ENCODE peak calls at places on chromosomes 5 and 9, in eight cellular contexts. I is ovary, G is epithelial cell of proximal tubule, Y is progenitor cell of endocrine pancreas, A is AG10803, B is fibroblast of mammary gland, R is foreskin fibroblast, V is neural progenitor cell. Z is an unnamed sample.

GRCh38 chr5:179801304-179802206 is 5.1 kb downstream of the MGAT4B start:
- DNase-seq in I (peak), A (peak), B (peak), V (peak), R (peak), G (no peak), Y (peak), Z (peak)

GRCh38 chr5:98836175-98836574 is 62.7 kb downstream of the RGMB start:
- DNase-seq in G (no peak), V (no peak), Y (no peak), A (no peak), B (no peak), I (no peak), R (no peak), Z (no peak)

GRCh38 chr5:168198359-168198758 is 93.1 kb upstream of the WWC1 start:
- DNase-seq in V (no peak), G (no peak), A (no peak), I (no peak), B (no peak), R (no peak), Y (no peak), Z (no peak)

GRCh38 chr9:137015976-137016375 is 12.1 kb downstream of the ABCA2 start:
- DNase-seq in V (no peak), R (no peak), A (no peak), Y (no peak), B (no peak), I (no peak), G (no peak), Z (no peak)

GRCh38 chr9:35845824-35846771 is 17.1 kb downstream of the TMEM8B start:
- DNase-seq in I (no peak), B (no peak), G (no peak), A (no peak), V (peak), Y (peak), R (no peak), Z (no peak)

GRCh38 chr9:6902423-6902822 is 144.7 kb downstream of the KDM4C start:
- DNase-seq in G (no peak), Y (no peak), V (no peak), A (peak), I (no peak), R (peak), B (peak), Z (no peak)

GRCh38 chr9:113505963-113506624 is 42.6 kb downstream of the RGS3 start:
- DNase-seq in I (no peak), B (no peak), R (no peak), A (no peak), Y (no peak), G (no peak), V (peak), Z (peak)

GRCh38 chr9:95008151-95008771 is 281.8 kb downstream of the AOPEP start:
- DNase-seq in G (no peak), V (no peak), I (no peak), A (no peak), Y (no peak), R (no peak), B (no peak), Z (no peak)

GRCh38 chr5:149427374-149427773 is 48.3 kb upstream of the IL17B start:
- DNase-seq in Y (no peak), R (no peak), I (no peak), B (no peak), V (no peak), G (no peak), A (no peak), Z (no peak)

GRCh38 chr9:31520301-31521085 is 864.0 kb upstream of the ACO1 start:
- DNase-seq in V (no peak), R (no peak), A (no peak), G (no peak), Y (no peak), B (no peak), I (no peak), Z (no peak)

GRCh38 chr5:53418844-53419243 is 61.6 kb upstream of the FST start:
- DNase-seq in I (no peak), G (no peak), B (peak), Y (no peak), R (peak), V (no peak), A (peak), Z (no peak)

DNA sequence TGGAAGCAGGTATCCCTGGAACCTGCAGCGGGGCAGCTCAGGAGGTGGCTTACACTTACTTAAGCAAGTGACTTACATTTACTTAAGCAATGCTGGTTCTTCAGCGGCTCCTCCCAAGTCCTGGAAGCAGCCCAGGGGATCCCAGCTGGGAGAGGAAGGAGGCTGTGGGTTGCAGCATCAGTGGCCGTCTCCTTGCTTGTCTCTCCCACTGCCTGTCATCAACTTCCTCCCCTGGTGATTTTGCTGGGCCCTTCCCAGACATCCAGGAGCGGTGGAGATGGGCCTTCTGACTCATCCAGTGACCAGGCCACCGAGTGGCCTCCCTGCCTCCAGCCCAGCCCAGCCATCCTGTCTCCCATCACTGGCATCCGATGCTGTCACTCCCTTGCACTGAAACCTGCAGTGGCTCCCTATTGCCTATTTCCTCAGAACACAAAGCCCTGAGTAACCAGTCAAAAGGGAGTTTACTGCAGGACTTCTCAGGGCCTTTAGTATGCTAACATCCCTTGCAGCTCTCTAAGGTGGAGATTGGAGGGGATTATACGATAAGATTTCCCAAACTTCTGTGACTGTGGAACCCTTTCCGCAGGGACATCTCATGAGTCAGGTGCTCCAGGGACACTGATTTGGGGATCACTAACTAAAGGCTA is 155.9 kb upstream of the PHYKPL start:
- DNase-seq in B (peak), A (peak), R (no peak), V (no peak), Y (no peak), G (no peak), I (no peak), Z (no peak)
- TF ChIP-seq CTCF in B (no peak), A (no peak), R (no peak), V (no peak), Y (no peak), G (no peak), I (no peak), Z (no peak)

GRCh38 chr5:133285583-133286021 is 233.8 kb downstream of the HSPA4 start:
- DNase-seq in Y (no peak), R (peak), G (peak), B (peak), A (peak), I (no peak), V (no peak), Z (no peak)

GRCh38 chr5:133286483-133286882 is 234.7 kb downstream of the HSPA4 start:
- DNase-seq in G (no peak), A (no peak), R (no peak), V (no peak), Y (no peak), I (no peak), B (no peak), Z (no peak)

GRCh38 chr5:133284306-133284705 is 232.5 kb downstream of the HSPA4 start:
- DNase-seq in I (no peak), A (no peak), B (no peak), Y (no peak), V (no peak), G (no peak), R (no peak), Z (no peak)

GRCh38 chr5:133289686-133290367 is 238.0 kb downstream of the HSPA4 start:
- DNase-seq in B (no peak), Y (no peak), A (no peak), I (no peak), G (no peak), V (no peak), R (no peak), Z (no peak)

GRCh38 chr5:133287500-133287899 is 235.7 kb downstream of the HSPA4 start:
- DNase-seq in Y (peak), R (peak), G (no peak), A (peak), B (peak), V (peak), I (no peak), Z (peak)
- TF ChIP-seq CTCF in Y (peak), R (peak), G (peak), A (peak), B (peak), V (peak), I (no peak), Z (peak)

DNA sequence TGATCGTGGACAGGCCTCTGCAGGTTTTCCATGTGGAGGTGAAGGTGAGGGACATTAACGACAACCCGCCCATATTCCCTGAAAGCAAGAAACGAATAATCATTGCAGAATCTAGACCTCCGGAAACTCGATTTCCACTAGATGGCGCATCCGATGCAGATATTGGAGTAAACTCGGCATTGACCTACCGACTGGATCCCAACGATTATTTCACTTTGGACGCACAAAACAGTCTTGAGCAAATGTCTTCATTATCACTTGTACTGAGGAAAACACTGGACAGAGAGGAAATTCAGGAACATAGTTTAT is 621 bp downstream of the PCDHA13 start:
- DNase-seq in B (peak), A (no peak), G (no peak), Y (no peak), I (no peak), R (no peak), V (peak), Z (no peak)
- TF ChIP-seq CTCF in B (no peak), A (no peak), G (peak), Y (no peak), I (no peak), R (no peak), V (peak), Z (peak)

GRCh38 chr5:102324714-102325113 is 28.6 kb upstream of the SLCO4C1 start:
- DNase-seq in Y (no peak), R (peak), G (no peak), I (no peak), A (no peak), V (no peak), B (peak), Z (no peak)
- TF ChIP-seq CTCF in Y (no peak), R (no peak), G (no peak), I (no peak), A (no peak), V (no peak), B (no peak), Z (no peak)

DNA sequence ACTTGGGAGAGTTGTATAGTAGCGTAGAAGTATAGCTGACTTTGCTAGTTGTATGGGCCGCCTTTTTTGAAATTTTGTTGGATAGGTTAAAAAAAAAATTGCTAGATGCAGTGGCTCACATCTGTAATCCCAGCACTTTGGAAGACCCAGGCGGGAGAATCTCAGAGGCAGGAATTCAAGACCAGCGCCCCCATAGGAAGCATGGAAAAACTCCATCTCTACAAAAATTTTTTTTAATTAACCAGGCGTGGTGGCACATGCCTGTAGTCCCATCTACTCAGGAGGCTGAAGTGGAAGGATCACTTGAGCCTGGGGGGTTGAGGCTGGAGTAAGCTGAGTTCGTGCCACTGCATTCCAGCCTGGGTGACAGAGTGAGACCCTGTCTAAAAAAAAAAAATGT is 59.2 kb downstream of the SMC5 start:
- DNase-seq in A (no peak), B (no peak), Y (no peak), G (no peak), V (peak), I (no peak), R (no peak), Z (no peak)
- TF ChIP-seq CTCF in A (no peak), B (peak), Y (peak), G (peak), V (peak), I (no peak), R (no peak), Z (peak)

DNA sequence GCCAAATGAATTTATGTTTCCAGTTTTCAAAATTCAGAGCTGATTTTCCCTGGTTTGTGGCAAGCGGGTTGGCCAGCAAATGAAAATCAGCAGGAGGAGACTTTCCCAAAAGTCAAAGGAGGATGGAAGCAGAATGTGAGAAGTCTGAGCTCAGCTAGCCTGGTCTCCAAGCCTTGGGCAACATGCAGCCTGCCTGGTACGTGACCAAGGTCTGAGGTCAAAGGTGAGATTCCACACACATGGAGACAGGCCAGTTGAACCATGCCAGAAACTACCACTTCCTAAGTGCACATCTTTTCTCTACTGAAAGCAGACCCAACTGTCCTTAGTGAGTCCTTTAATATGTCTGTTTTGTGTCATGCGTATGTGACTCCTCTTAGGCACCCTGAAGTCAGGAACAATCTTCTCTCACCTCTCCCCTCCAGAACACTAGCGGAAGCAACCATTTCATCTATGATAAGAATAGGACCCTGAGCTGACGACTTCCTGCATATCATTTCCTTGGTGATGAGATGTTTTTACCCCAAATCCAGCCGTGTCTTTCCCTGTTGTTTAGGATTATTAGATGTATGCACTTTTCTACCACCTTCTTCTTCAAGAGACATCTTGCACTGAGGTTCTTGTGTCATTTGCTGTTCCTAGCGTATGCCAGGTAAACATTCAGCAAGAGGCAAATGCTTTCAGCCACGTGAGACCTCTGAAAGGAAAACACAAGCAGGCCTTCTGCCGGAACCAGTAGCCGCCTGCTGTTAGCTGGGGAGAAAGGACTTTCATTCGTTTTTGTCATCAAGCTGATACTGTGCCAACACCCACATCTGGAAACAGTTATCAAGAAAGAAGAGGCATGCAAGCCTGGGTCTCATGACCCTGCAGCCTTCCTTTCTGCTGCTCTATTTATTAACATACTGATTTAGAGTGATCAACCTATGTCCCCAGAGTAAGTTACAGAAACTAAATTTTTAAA is 9.7 kb upstream of the TGFBI start:
- DNase-seq in A (peak), I (no peak), V (no peak), B (peak), R (peak), G (no peak), Y (no peak), Z (no peak)
- TF ChIP-seq CTCF in A (peak), I (no peak), V (no peak), B (peak), R (peak), G (no peak), Y (no peak), Z (no peak)

DNA sequence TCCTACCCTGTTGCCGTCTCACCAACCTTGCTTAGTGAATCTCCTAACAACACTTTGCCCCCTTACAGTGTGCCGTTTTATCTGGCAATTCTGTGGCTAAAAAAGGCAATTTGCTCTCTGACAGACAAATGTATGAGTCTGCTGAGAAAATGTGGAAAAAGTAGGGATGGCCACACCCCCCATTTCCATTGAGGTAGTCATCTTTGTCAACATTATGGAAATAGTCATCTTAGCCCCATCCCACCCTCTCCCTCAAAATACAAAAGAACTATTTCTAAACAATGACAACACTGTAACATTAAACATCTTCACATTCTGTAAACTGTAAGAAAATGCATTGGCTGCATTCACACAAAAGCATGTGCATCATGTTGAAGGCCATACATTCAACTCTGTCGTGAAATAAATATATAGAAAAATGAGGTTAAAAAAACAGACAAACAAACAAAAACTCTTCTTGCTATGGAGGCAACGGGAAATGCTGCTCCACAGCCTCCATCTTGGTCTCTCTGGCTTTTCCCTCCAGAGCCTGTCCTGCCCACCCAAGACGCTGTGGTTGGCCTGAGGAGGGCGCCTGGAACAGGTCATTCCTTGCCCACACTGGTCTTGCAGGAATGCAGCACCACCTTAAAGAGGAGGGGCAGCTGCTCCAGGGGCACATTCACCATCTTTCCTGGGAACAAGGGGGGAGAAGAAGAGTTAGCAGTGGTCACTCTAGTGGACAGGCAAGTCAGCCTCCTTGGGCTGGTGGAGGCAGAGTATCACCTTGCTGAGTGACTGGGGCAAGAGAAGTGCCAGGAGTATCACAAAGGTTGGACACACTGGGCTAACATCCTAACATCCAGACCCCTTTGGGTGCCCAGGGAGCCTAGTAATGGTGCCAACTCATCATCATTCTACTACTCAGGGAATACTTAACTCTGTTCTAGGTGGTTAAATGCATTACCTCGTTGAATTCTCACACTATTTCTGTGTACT is 15.2 kb upstream of the NR5A1 start:
- DNase-seq in B (no peak), Y (no peak), V (peak), G (no peak), A (no peak), R (no peak), I (no peak), Z (no peak)
- TF ChIP-seq CTCF in B (no peak), Y (no peak), V (peak), G (peak), A (no peak), R (no peak), I (no peak), Z (no peak)

GRCh38 chr5:137073192-137073591 is 425.9 kb downstream of the SPOCK1 start:
- DNase-seq in A (peak), V (no peak), R (peak), I (no peak), Y (no peak), B (peak), G (no peak), Z (no peak)

GRCh38 chr5:137071941-137072340 is 427.2 kb downstream of the SPOCK1 start:
- DNase-seq in B (peak), A (peak), Y (no peak), G (no peak), R (peak), I (no peak), V (no peak), Z (no peak)

GRCh38 chr5:137078171-137078665 is 420.9 kb downstream of the SPOCK1 start:
- DNase-seq in I (no peak), B (peak), V (no peak), G (peak), A (no peak), R (peak), Y (no peak), Z (no peak)

GRCh38 chr5:137072376-137073174 is 426.6 kb downstream of the SPOCK1 start:
- DNase-seq in V (no peak), G (no peak), R (peak), A (peak), Y (no peak), I (no peak), B (peak), Z (no peak)

DNA sequence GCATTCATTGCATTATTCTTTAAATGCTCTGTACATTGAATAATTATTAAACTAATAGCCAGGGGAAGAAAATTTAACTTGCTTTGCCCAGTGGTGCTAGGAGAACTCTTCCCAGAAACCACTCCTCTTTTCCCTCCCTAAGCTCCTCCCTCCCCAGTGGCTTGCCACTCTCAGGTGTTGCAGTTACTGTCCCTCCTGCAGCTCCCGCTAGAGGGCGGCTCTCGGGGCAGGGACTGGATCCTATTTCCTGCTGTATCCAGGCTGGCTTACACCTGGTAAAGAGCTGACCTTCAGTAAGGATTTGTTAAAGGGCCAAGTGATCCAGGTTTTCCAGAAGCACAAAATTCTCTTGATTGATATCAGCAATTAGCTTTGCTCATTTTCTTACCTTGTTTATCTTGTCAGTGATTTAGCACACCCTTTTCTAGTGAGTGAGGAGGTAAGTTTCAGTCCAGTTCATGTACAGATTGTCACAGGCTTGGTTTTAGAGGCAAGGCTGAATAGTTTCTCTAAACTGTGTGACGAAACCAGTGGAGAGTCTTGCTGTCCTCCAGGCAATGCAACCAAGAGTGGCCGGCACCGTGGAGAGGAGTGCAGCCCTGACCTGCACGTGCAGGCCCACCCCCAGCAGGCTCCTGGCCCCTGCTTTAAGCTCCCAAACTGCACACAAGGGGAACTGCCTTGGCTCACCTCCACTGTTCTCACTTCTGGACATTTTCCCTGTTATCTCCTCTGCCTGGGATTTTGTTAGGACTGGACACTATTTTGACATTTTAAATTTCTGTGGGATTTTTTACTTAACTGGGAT is 423.8 kb downstream of the SPOCK1 start:
- DNase-seq in Y (peak), R (peak), I (peak), A (no peak), B (peak), G (no peak), V (peak), Z (peak)
- TF ChIP-seq CTCF in Y (peak), R (peak), I (no peak), A (peak), B (peak), G (peak), V (peak), Z (peak)

Z was measured in neural crest cell.